ENCODE peak calls at places on chromosomes 13 and 19, in nine cellular contexts. One of them, this sample, is unnamed.

GRCh38 chr13:28401303-28402056 is 93.4 kb downstream of the FLT1 start:
- DNase-seq in A549: no peak
- DNase-seq in suprapubic skin: no peak
- DNase-seq in stomach: no peak
- DNase-seq in testis: no peak
- DNase-seq in GM12878: peak; percentile 62
- DNase-seq in right lobe of liver: no peak
- DNase-seq in tibial nerve: no peak
- DNase-seq in transverse colon: no peak
- DNase-seq in this sample: no peak

GRCh38 chr13:107124129-107124718 is 556.3 kb upstream of the ARGLU1 start:
- DNase-seq in tibial nerve: no peak
- DNase-seq in stomach: no peak
- DNase-seq in transverse colon: no peak
- DNase-seq in suprapubic skin: no peak
- DNase-seq in A549: peak; percentile 0
- DNase-seq in GM12878: no peak
- DNase-seq in testis: no peak
- DNase-seq in right lobe of liver: no peak
- DNase-seq in this sample: no peak

GRCh38 chr13:30884543-30884942 is 21.5 kb upstream of the MEDAG start:
- DNase-seq in right lobe of liver: no peak
- DNase-seq in stomach: no peak
- DNase-seq in transverse colon: no peak
- DNase-seq in testis: no peak
- DNase-seq in GM12878: no peak
- DNase-seq in suprapubic skin: no peak
- DNase-seq in tibial nerve: no peak
- DNase-seq in A549: no peak
- DNase-seq in this sample: no peak

GRCh38 chr19:19537321-19538048 is 580 bp upstream of the CILP2 start:
- DNase-seq in transverse colon: no peak
- DNase-seq in right lobe of liver: no peak
- DNase-seq in GM12878: no peak
- DNase-seq in tibial nerve: no peak
- DNase-seq in stomach: no peak
- DNase-seq in suprapubic skin: no peak
- DNase-seq in testis: no peak
- DNase-seq in A549: no peak
- DNase-seq in this sample: no peak

GRCh38 chr13:101845501-101846012 is 393.1 kb downstream of the ITGBL1 start:
- DNase-seq in stomach: no peak
- DNase-seq in transverse colon: no peak
- DNase-seq in right lobe of liver: no peak
- DNase-seq in testis: no peak
- DNase-seq in A549: no peak
- DNase-seq in tibial nerve: no peak
- DNase-seq in suprapubic skin: no peak
- DNase-seq in GM12878: no peak
- DNase-seq in this sample: no peak

GRCh38 chr13:99605417-99606321 is 104.4 kb downstream of the TM9SF2 start:
- DNase-seq in stomach: peak; percentile 50
- DNase-seq in tibial nerve: no peak
- DNase-seq in suprapubic skin: no peak
- DNase-seq in GM12878: no peak
- DNase-seq in A549: peak; percentile 26
- DNase-seq in testis: peak; percentile 61
- DNase-seq in right lobe of liver: peak; percentile 89
- DNase-seq in transverse colon: peak; percentile 75
- DNase-seq in this sample: peak; percentile 38

GRCh38 chr13:28204690-28205443 is 66.5 kb downstream of the PAN3 start:
- DNase-seq in GM12878: peak; percentile 13
- DNase-seq in right lobe of liver: no peak
- DNase-seq in testis: no peak
- DNase-seq in suprapubic skin: no peak
- DNase-seq in tibial nerve: no peak
- DNase-seq in stomach: no peak
- DNase-seq in transverse colon: no peak
- DNase-seq in A549: no peak
- DNase-seq in this sample: no peak

GRCh38 chr19:19115954-19116353 is 22.3 kb downstream of the TMEM161A start:
- DNase-seq in right lobe of liver: no peak
- DNase-seq in suprapubic skin: no peak
- DNase-seq in transverse colon: peak; percentile 55
- DNase-seq in GM12878: no peak
- DNase-seq in stomach: peak; percentile 29
- DNase-seq in testis: peak; percentile 48
- DNase-seq in A549: peak; percentile 37
- DNase-seq in tibial nerve: no peak
- DNase-seq in this sample: no peak

GRCh38 chr13:112249644-112250610 is 126.2 kb upstream of the SPACA7 start:
- DNase-seq in right lobe of liver: no peak
- DNase-seq in tibial nerve: no peak
- DNase-seq in stomach: no peak
- DNase-seq in suprapubic skin: no peak
- DNase-seq in transverse colon: no peak
- DNase-seq in A549: no peak
- DNase-seq in GM12878: no peak
- DNase-seq in testis: peak; percentile 9
- DNase-seq in this sample: no peak

GRCh38 chr19:13985771-13986347 is 20.3 kb downstream of the RFX1 start:
- DNase-seq in testis: no peak
- DNase-seq in tibial nerve: no peak
- DNase-seq in suprapubic skin: no peak
- DNase-seq in transverse colon: no peak
- DNase-seq in right lobe of liver: no peak
- DNase-seq in stomach: no peak
- DNase-seq in A549: no peak
- DNase-seq in GM12878: no peak
- DNase-seq in this sample: no peak

GRCh38 chr13:77751513-77752456 is 54.3 kb downstream of the SLAIN1 start:
- DNase-seq in testis: peak; percentile 55
- DNase-seq in suprapubic skin: no peak
- DNase-seq in GM12878: peak; percentile 34
- DNase-seq in transverse colon: no peak
- DNase-seq in tibial nerve: no peak
- DNase-seq in stomach: no peak
- DNase-seq in right lobe of liver: no peak
- DNase-seq in A549: peak; percentile 42
- DNase-seq in this sample: no peak

GRCh38 chr13:21138561-21138960 is 37.8 kb downstream of the SKA3 start:
- DNase-seq in stomach: no peak
- DNase-seq in right lobe of liver: no peak
- DNase-seq in testis: no peak
- DNase-seq in transverse colon: no peak
- DNase-seq in tibial nerve: no peak
- DNase-seq in suprapubic skin: no peak
- DNase-seq in A549: no peak
- DNase-seq in GM12878: no peak
- DNase-seq in this sample: no peak
- TF ChIP-seq POLR2A in stomach: no peak
- TF ChIP-seq POLR2A in right lobe of liver: no peak
- TF ChIP-seq POLR2A in testis: no peak
- TF ChIP-seq POLR2A in transverse colon: no peak
- TF ChIP-seq POLR2A in tibial nerve: no peak
- TF ChIP-seq POLR2A in suprapubic skin: no peak
- TF ChIP-seq POLR2A in A549: no peak
- TF ChIP-seq POLR2A in GM12878: no peak
- TF ChIP-seq POLR2A in this sample: no peak

GRCh38 chr13:50916701-50917184 is 7.2 kb downstream of the RNASEH2B start:
- DNase-seq in A549: no peak
- DNase-seq in stomach: no peak
- DNase-seq in suprapubic skin: no peak
- DNase-seq in GM12878: no peak
- DNase-seq in right lobe of liver: peak; percentile 48
- DNase-seq in testis: no peak
- DNase-seq in transverse colon: no peak
- DNase-seq in tibial nerve: no peak
- DNase-seq in this sample: no peak

GRCh38 chr13:50914848-50915247 is 5.3 kb downstream of the RNASEH2B start:
- DNase-seq in A549: no peak
- DNase-seq in GM12878: no peak
- DNase-seq in tibial nerve: no peak
- DNase-seq in testis: no peak
- DNase-seq in stomach: no peak
- DNase-seq in transverse colon: no peak
- DNase-seq in right lobe of liver: no peak
- DNase-seq in suprapubic skin: no peak
- DNase-seq in this sample: no peak

GRCh38 chr13:50917572-50917971 is 8.0 kb downstream of the RNASEH2B start:
- DNase-seq in right lobe of liver: no peak
- DNase-seq in transverse colon: no peak
- DNase-seq in testis: no peak
- DNase-seq in stomach: no peak
- DNase-seq in tibial nerve: no peak
- DNase-seq in suprapubic skin: no peak
- DNase-seq in A549: no peak
- DNase-seq in GM12878: no peak
- DNase-seq in this sample: no peak

GRCh38 chr13:50914301-50914700 is 4.7 kb downstream of the RNASEH2B start:
- DNase-seq in A549: no peak
- DNase-seq in suprapubic skin: no peak
- DNase-seq in tibial nerve: no peak
- DNase-seq in stomach: no peak
- DNase-seq in GM12878: no peak
- DNase-seq in transverse colon: no peak
- DNase-seq in right lobe of liver: no peak
- DNase-seq in testis: no peak
- DNase-seq in this sample: no peak

GRCh38 chr13:50915562-50915961 is 6.0 kb downstream of the RNASEH2B start:
- DNase-seq in GM12878: no peak
- DNase-seq in tibial nerve: no peak
- DNase-seq in stomach: no peak
- DNase-seq in transverse colon: no peak
- DNase-seq in suprapubic skin: no peak
- DNase-seq in A549: no peak
- DNase-seq in right lobe of liver: no peak
- DNase-seq in testis: no peak
- DNase-seq in this sample: no peak
- H3K27ac ChIP-seq in GM12878: peak overlapping the region; percentile 70
- H3K27ac ChIP-seq in tibial nerve: peak overlapping the region; percentile 3
- H3K27ac ChIP-seq in stomach: no peak overlapping the region
- H3K27ac ChIP-seq in transverse colon: peak overlapping the region; percentile 44
- H3K27ac ChIP-seq in suprapubic skin: no peak overlapping the region
- H3K27ac ChIP-seq in A549: no peak overlapping the region
- H3K27ac ChIP-seq in right lobe of liver: no peak overlapping the region
- H3K27ac ChIP-seq in testis: no peak overlapping the region
- H3K27ac ChIP-seq in this sample: peak overlapping the region; percentile 67

DNA sequence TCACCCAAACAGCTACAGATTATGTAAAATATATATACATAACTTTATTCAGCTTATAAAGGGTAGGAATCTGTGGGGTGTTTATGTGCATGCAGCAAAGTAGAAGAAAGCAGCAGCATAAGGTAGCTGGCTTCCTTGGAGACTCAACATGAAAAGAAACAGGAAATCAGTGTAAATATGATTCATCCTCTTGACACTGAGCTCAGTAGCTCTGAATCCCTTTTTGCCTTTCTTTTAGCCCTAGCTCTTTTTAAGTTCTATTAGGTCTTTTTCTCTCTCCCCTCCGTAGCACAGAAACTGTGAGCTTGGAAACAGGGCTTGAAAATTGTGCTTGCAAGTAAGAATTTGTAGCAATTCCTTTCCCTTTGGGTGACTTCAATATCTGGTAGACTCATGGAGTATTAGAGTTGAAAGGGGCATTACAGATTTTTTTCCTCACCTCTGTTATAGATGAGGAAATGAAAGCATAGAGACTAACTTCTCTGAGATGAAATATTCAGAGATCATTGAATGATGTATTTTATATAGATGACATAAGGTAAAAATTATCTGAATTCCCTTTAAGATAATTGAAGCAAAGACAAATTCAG is 314.4 kb downstream of the PCDH9 start:
- DNase-seq in GM12878: no peak
- DNase-seq in A549: peak; percentile 21
- DNase-seq in suprapubic skin: no peak
- DNase-seq in stomach: no peak
- DNase-seq in testis: no peak
- DNase-seq in tibial nerve: no peak
- DNase-seq in right lobe of liver: no peak
- DNase-seq in transverse colon: no peak
- DNase-seq in this sample: no peak
- TF ChIP-seq POLR2A in GM12878: no peak
- TF ChIP-seq POLR2A in A549: no peak
- TF ChIP-seq POLR2A in suprapubic skin: no peak
- TF ChIP-seq POLR2A in stomach: no peak
- TF ChIP-seq POLR2A in testis: no peak
- TF ChIP-seq POLR2A in tibial nerve: no peak
- TF ChIP-seq POLR2A in right lobe of liver: no peak
- TF ChIP-seq POLR2A in transverse colon: no peak
- TF ChIP-seq POLR2A in this sample: no peak

GRCh38 chr13:91242652-91243051 is 104.8 kb upstream of the MIR17HG start:
- DNase-seq in tibial nerve: no peak
- DNase-seq in testis: no peak
- DNase-seq in GM12878: no peak
- DNase-seq in A549: no peak
- DNase-seq in stomach: no peak
- DNase-seq in right lobe of liver: no peak
- DNase-seq in transverse colon: no peak
- DNase-seq in suprapubic skin: no peak
- DNase-seq in this sample: no peak

GRCh38 chr13:91238036-91238435 is 109.5 kb upstream of the MIR17HG start:
- DNase-seq in transverse colon: no peak
- DNase-seq in A549: no peak
- DNase-seq in stomach: no peak
- DNase-seq in tibial nerve: no peak
- DNase-seq in testis: no peak
- DNase-seq in GM12878: no peak
- DNase-seq in right lobe of liver: no peak
- DNase-seq in suprapubic skin: no peak
- DNase-seq in this sample: no peak

GRCh38 chr13:91240341-91240740 is 107.1 kb upstream of the MIR17HG start:
- DNase-seq in tibial nerve: no peak
- DNase-seq in GM12878: no peak
- DNase-seq in right lobe of liver: no peak
- DNase-seq in testis: no peak
- DNase-seq in A549: no peak
- DNase-seq in stomach: no peak
- DNase-seq in suprapubic skin: no peak
- DNase-seq in transverse colon: no peak
- DNase-seq in this sample: no peak

GRCh38 chr13:91245283-91245682 is 102.2 kb upstream of the MIR17HG start:
- DNase-seq in tibial nerve: no peak
- DNase-seq in right lobe of liver: no peak
- DNase-seq in suprapubic skin: no peak
- DNase-seq in testis: no peak
- DNase-seq in GM12878: no peak
- DNase-seq in transverse colon: no peak
- DNase-seq in A549: no peak
- DNase-seq in stomach: no peak
- DNase-seq in this sample: no peak

DNA sequence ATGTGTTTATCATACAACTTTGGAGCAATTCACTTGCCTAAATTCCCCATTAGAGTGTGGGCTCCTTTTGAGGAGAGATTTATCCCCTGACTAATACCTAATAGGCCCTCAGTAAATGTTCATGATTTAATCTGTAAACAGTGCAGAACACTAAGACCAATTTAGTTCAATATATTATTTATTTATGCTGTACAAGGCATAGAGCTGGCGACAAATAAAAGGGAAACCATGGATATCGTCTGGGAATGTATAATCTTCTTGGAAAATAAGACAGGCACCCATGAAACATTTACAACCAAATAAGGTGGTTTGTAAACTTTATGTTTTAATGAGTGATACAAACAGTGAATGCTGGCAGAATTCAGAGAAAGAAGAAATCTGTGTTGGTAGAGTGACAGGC is 106.2 kb upstream of the MIR17HG start:
- DNase-seq in GM12878: no peak
- DNase-seq in tibial nerve: no peak
- DNase-seq in suprapubic skin: no peak
- DNase-seq in A549: no peak
- DNase-seq in testis: no peak
- DNase-seq in right lobe of liver: no peak
- DNase-seq in transverse colon: no peak
- DNase-seq in stomach: no peak
- DNase-seq in this sample: no peak
- H3K27ac ChIP-seq in GM12878: no peak overlapping the region
- H3K27ac ChIP-seq in tibial nerve: no peak overlapping the region
- H3K27ac ChIP-seq in suprapubic skin: no peak overlapping the region
- H3K27ac ChIP-seq in A549: no peak overlapping the region
- H3K27ac ChIP-seq in testis: no peak overlapping the region
- H3K27ac ChIP-seq in right lobe of liver: no peak overlapping the region
- H3K27ac ChIP-seq in transverse colon: no peak overlapping the region
- H3K27ac ChIP-seq in stomach: no peak overlapping the region
- H3K27ac ChIP-seq in this sample: no peak overlapping the region